ENCODE peak calls at places on chromosomes 1 and 21, in eight cellular contexts. One of them, this sample, is unnamed.

GRCh38 chr1:177307771-177308170 is 137.0 kb downstream of the BRINP2 start:
- DNase-seq in suprapubic skin: no peak
- DNase-seq in A549: no peak
- DNase-seq in transverse colon: no peak
- DNase-seq in upper lobe of left lung: no peak
- DNase-seq in esophagus muscularis mucosa: no peak
- DNase-seq in SK-N-SH: no peak
- DNase-seq in H1: no peak
- DNase-seq in this sample: no peak

GRCh38 chr1:55571767-55572166 is 356.6 kb upstream of the USP24 start:
- DNase-seq in suprapubic skin: no peak
- DNase-seq in A549: no peak
- DNase-seq in transverse colon: no peak
- DNase-seq in upper lobe of left lung: no peak
- DNase-seq in esophagus muscularis mucosa: no peak
- DNase-seq in SK-N-SH: no peak
- DNase-seq in H1: no peak
- DNase-seq in this sample: no peak

GRCh38 chr1:18957532-18958295 is 1.2 kb upstream of the IFFO2 start:
- DNase-seq in suprapubic skin: peak
- DNase-seq in A549: no peak
- DNase-seq in transverse colon: no peak
- DNase-seq in upper lobe of left lung: no peak
- DNase-seq in esophagus muscularis mucosa: no peak
- DNase-seq in SK-N-SH: no peak
- DNase-seq in H1: no peak
- DNase-seq in this sample: no peak

GRCh38 chr1:32907435-32907834 is 6.2 kb upstream of the TMEM54 start:
- DNase-seq in suprapubic skin: no peak
- DNase-seq in A549: no peak
- DNase-seq in transverse colon: no peak
- DNase-seq in upper lobe of left lung: no peak
- DNase-seq in esophagus muscularis mucosa: no peak
- DNase-seq in SK-N-SH: peak
- DNase-seq in H1: no peak
- DNase-seq in this sample: no peak

GRCh38 chr1:59574085-59574484 is 240.7 kb upstream of the HOOK1 start:
- DNase-seq in suprapubic skin: no peak
- DNase-seq in A549: no peak
- DNase-seq in transverse colon: no peak
- DNase-seq in upper lobe of left lung: no peak
- DNase-seq in esophagus muscularis mucosa: no peak
- DNase-seq in SK-N-SH: no peak
- DNase-seq in H1: no peak
- DNase-seq in this sample: no peak

GRCh38 chr1:10665930-10666850 is 130.3 kb downstream of the CASZ1 start:
- DNase-seq in suprapubic skin: no peak
- DNase-seq in A549: no peak
- DNase-seq in transverse colon: peak
- DNase-seq in upper lobe of left lung: peak
- DNase-seq in esophagus muscularis mucosa: no peak
- DNase-seq in SK-N-SH: no peak
- DNase-seq in H1: no peak
- DNase-seq in this sample: peak

GRCh38 chr1:113811353-113811887 is 856 bp downstream of the RSBN1 start:
- DNase-seq in suprapubic skin: peak
- DNase-seq in A549: peak
- DNase-seq in transverse colon: peak
- DNase-seq in upper lobe of left lung: peak
- DNase-seq in esophagus muscularis mucosa: peak
- DNase-seq in SK-N-SH: peak
- DNase-seq in H1: no peak
- DNase-seq in this sample: no peak

GRCh38 chr21:41914965-41915364 is 35.8 kb upstream of the PRDM15 start:
- DNase-seq in suprapubic skin: no peak
- DNase-seq in A549: no peak
- DNase-seq in transverse colon: no peak
- DNase-seq in upper lobe of left lung: no peak
- DNase-seq in esophagus muscularis mucosa: no peak
- DNase-seq in SK-N-SH: no peak
- DNase-seq in H1: no peak
- DNase-seq in this sample: no peak

GRCh38 chr1:62725255-62725654 is 37.1 kb upstream of the DOCK7 start:
- DNase-seq in suprapubic skin: no peak
- DNase-seq in A549: no peak
- DNase-seq in transverse colon: no peak
- DNase-seq in upper lobe of left lung: no peak
- DNase-seq in esophagus muscularis mucosa: no peak
- DNase-seq in SK-N-SH: no peak
- DNase-seq in H1: no peak
- DNase-seq in this sample: no peak
- TF ChIP-seq EP300 in suprapubic skin: no peak
- TF ChIP-seq EP300 in A549: no peak
- TF ChIP-seq EP300 in transverse colon: no peak
- TF ChIP-seq EP300 in upper lobe of left lung: no peak
- TF ChIP-seq EP300 in esophagus muscularis mucosa: no peak
- TF ChIP-seq EP300 in SK-N-SH: no peak
- TF ChIP-seq EP300 in H1: no peak
- TF ChIP-seq EP300 in this sample: no peak

GRCh38 chr1:210294991-210295773 is 33.5 kb upstream of the HHAT start:
- DNase-seq in suprapubic skin: peak
- DNase-seq in A549: no peak
- DNase-seq in transverse colon: peak
- DNase-seq in upper lobe of left lung: peak
- DNase-seq in esophagus muscularis mucosa: no peak
- DNase-seq in SK-N-SH: peak
- DNase-seq in H1: no peak
- DNase-seq in this sample: peak
- TF ChIP-seq EP300 in suprapubic skin: no peak
- TF ChIP-seq EP300 in A549: no peak
- TF ChIP-seq EP300 in transverse colon: no peak
- TF ChIP-seq EP300 in upper lobe of left lung: no peak
- TF ChIP-seq EP300 in esophagus muscularis mucosa: no peak
- TF ChIP-seq EP300 in SK-N-SH: peak
- TF ChIP-seq EP300 in H1: no peak
- TF ChIP-seq EP300 in this sample: no peak

GRCh38 chr1:230085178-230085515 is 18.1 kb downstream of the GALNT2 start:
- DNase-seq in suprapubic skin: no peak
- DNase-seq in A549: no peak
- DNase-seq in transverse colon: no peak
- DNase-seq in upper lobe of left lung: no peak
- DNase-seq in esophagus muscularis mucosa: no peak
- DNase-seq in SK-N-SH: no peak
- DNase-seq in H1: no peak
- DNase-seq in this sample: no peak

GRCh38 chr1:230083053-230083452 is 16.0 kb downstream of the GALNT2 start:
- DNase-seq in suprapubic skin: no peak
- DNase-seq in A549: no peak
- DNase-seq in transverse colon: no peak
- DNase-seq in upper lobe of left lung: no peak
- DNase-seq in esophagus muscularis mucosa: no peak
- DNase-seq in SK-N-SH: no peak
- DNase-seq in H1: peak
- DNase-seq in this sample: no peak

GRCh38 chr1:230086152-230086551 is 19.1 kb downstream of the GALNT2 start:
- DNase-seq in suprapubic skin: no peak
- DNase-seq in A549: no peak
- DNase-seq in transverse colon: no peak
- DNase-seq in upper lobe of left lung: no peak
- DNase-seq in esophagus muscularis mucosa: no peak
- DNase-seq in SK-N-SH: no peak
- DNase-seq in H1: no peak
- DNase-seq in this sample: no peak

GRCh38 chr1:230083746-230084407 is 16.8 kb downstream of the GALNT2 start:
- DNase-seq in suprapubic skin: no peak
- DNase-seq in A549: no peak
- DNase-seq in transverse colon: no peak
- DNase-seq in upper lobe of left lung: no peak
- DNase-seq in esophagus muscularis mucosa: no peak
- DNase-seq in SK-N-SH: no peak
- DNase-seq in H1: no peak
- DNase-seq in this sample: no peak

GRCh38 chr1:230084408-230085177 is 17.6 kb downstream of the GALNT2 start:
- DNase-seq in suprapubic skin: no peak
- DNase-seq in A549: peak
- DNase-seq in transverse colon: peak
- DNase-seq in upper lobe of left lung: peak
- DNase-seq in esophagus muscularis mucosa: no peak
- DNase-seq in SK-N-SH: peak
- DNase-seq in H1: no peak
- DNase-seq in this sample: no peak
- TF ChIP-seq EP300 in suprapubic skin: no peak
- TF ChIP-seq EP300 in A549: peak
- TF ChIP-seq EP300 in transverse colon: no peak
- TF ChIP-seq EP300 in upper lobe of left lung: no peak
- TF ChIP-seq EP300 in esophagus muscularis mucosa: no peak
- TF ChIP-seq EP300 in SK-N-SH: no peak
- TF ChIP-seq EP300 in H1: no peak
- TF ChIP-seq EP300 in this sample: no peak

GRCh38 chr1:186033744-186034345 is 299.7 kb downstream of the HMCN1 start:
- DNase-seq in suprapubic skin: no peak
- DNase-seq in A549: no peak
- DNase-seq in transverse colon: no peak
- DNase-seq in upper lobe of left lung: no peak
- DNase-seq in esophagus muscularis mucosa: no peak
- DNase-seq in SK-N-SH: no peak
- DNase-seq in H1: no peak
- DNase-seq in this sample: no peak
- TF ChIP-seq EP300 in suprapubic skin: no peak
- TF ChIP-seq EP300 in A549: no peak
- TF ChIP-seq EP300 in transverse colon: no peak
- TF ChIP-seq EP300 in upper lobe of left lung: no peak
- TF ChIP-seq EP300 in esophagus muscularis mucosa: no peak
- TF ChIP-seq EP300 in SK-N-SH: no peak
- TF ChIP-seq EP300 in H1: no peak
- TF ChIP-seq EP300 in this sample: no peak

GRCh38 chr1:103527331-103527730 is 1.8 kb downstream of the RNPC3 start:
- DNase-seq in suprapubic skin: no peak
- DNase-seq in A549: no peak
- DNase-seq in transverse colon: no peak
- DNase-seq in upper lobe of left lung: no peak
- DNase-seq in esophagus muscularis mucosa: no peak
- DNase-seq in SK-N-SH: no peak
- DNase-seq in H1: no peak
- DNase-seq in this sample: no peak

GRCh38 chr1:103525607-103526507 is at the start of gene RNPC3:
- DNase-seq in suprapubic skin: peak
- DNase-seq in A549: peak
- DNase-seq in transverse colon: peak
- DNase-seq in upper lobe of left lung: peak
- DNase-seq in esophagus muscularis mucosa: peak
- DNase-seq in SK-N-SH: peak
- DNase-seq in H1: peak
- DNase-seq in this sample: peak

GRCh38 chr1:103523346-103523745 is 2.2 kb upstream of the RNPC3 start:
- DNase-seq in suprapubic skin: no peak
- DNase-seq in A549: no peak
- DNase-seq in transverse colon: no peak
- DNase-seq in upper lobe of left lung: no peak
- DNase-seq in esophagus muscularis mucosa: no peak
- DNase-seq in SK-N-SH: no peak
- DNase-seq in H1: no peak
- DNase-seq in this sample: no peak

GRCh38 chr1:103520822-103521221 is 4.7 kb upstream of the RNPC3 start:
- DNase-seq in suprapubic skin: no peak
- DNase-seq in A549: no peak
- DNase-seq in transverse colon: no peak
- DNase-seq in upper lobe of left lung: no peak
- DNase-seq in esophagus muscularis mucosa: no peak
- DNase-seq in SK-N-SH: no peak
- DNase-seq in H1: no peak
- DNase-seq in this sample: no peak

DNA sequence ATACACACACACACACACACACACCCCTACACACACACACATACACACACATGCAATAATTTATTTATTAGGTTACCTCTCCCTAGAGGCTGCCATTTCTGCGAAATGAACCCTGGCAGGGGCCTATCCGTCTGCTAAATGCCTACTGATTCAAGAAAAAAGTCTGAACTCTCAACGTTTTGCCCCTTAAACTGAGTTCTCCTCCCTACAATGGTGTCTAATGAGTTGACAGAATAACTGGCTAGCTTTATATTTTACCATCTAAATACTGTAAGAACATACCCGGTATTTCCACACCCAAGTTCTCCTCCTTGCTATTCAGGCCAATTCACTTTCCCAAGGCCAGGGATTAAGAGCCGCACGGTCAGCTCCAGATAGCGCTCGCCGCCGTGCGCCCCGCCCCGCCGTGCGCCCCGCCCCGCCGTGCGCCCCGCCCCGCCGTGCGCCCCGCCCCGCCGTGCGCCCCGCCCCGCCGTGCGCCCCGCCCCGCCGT is 339 bp upstream of the RNPC3 start:
- DNase-seq in suprapubic skin: no peak
- DNase-seq in A549: peak
- DNase-seq in transverse colon: no peak
- DNase-seq in upper lobe of left lung: no peak
- DNase-seq in esophagus muscularis mucosa: no peak
- DNase-seq in SK-N-SH: peak
- DNase-seq in H1: no peak
- DNase-seq in this sample: no peak
- TF ChIP-seq EP300 in suprapubic skin: no peak
- TF ChIP-seq EP300 in A549: no peak
- TF ChIP-seq EP300 in transverse colon: no peak
- TF ChIP-seq EP300 in upper lobe of left lung: no peak
- TF ChIP-seq EP300 in esophagus muscularis mucosa: no peak
- TF ChIP-seq EP300 in SK-N-SH: no peak
- TF ChIP-seq EP300 in H1: no peak
- TF ChIP-seq EP300 in this sample: no peak

This sample was measured in sigmoid colon.